ENCODE peak calls at places on chromosomes 2 and 18, in eight cellular contexts. One of them, this sample, is unnamed.

GRCh38 chr2:145591109-145591809 is 1071.3 kb upstream of the ZEB2 start:
- DNase-seq in activated CD4-positive, alpha-beta T cell treated with anti-CD3 and anti-CD28 coated beads for 1 hour: no peak
- DNase-seq in A549: no peak
- DNase-seq in stimulated activated CD8-positive, alpha-beta memory T cell treated with anti-CD3 and anti-CD28 coated beads, Interleukin-15, amount 100 ng/mL, for 1 hour: no peak
- DNase-seq in neuronal stem cell: no peak
- DNase-seq in hippocampal formation: no peak
- DNase-seq in CD8-positive, alpha-beta memory T cell: no peak
- DNase-seq in activated CD8-positive, alpha-beta memory T cell treated with anti-CD3 and anti-CD28 coated beads for 1 hour: no peak
- DNase-seq in this sample: no peak

GRCh38 chr2:216426166-216426777 is 14.0 kb downstream of the SMARCAL1 start:
- DNase-seq in stimulated activated CD8-positive, alpha-beta memory T cell treated with anti-CD3 and anti-CD28 coated beads, Interleukin-15, amount 100 ng/mL, for 1 hour: no peak
- DNase-seq in A549: no peak
- DNase-seq in CD8-positive, alpha-beta memory T cell: no peak
- DNase-seq in activated CD8-positive, alpha-beta memory T cell treated with anti-CD3 and anti-CD28 coated beads for 1 hour: no peak
- DNase-seq in activated CD4-positive, alpha-beta T cell treated with anti-CD3 and anti-CD28 coated beads for 1 hour: no peak
- DNase-seq in neuronal stem cell: no peak
- DNase-seq in hippocampal formation: no peak
- DNase-seq in this sample: no peak

GRCh38 chr2:13558368-13558767 is 841.6 kb downstream of the TRIB2 start:
- DNase-seq in neuronal stem cell: no peak
- DNase-seq in A549: peak
- DNase-seq in stimulated activated CD8-positive, alpha-beta memory T cell treated with anti-CD3 and anti-CD28 coated beads, Interleukin-15, amount 100 ng/mL, for 1 hour: no peak
- DNase-seq in activated CD4-positive, alpha-beta T cell treated with anti-CD3 and anti-CD28 coated beads for 1 hour: no peak
- DNase-seq in activated CD8-positive, alpha-beta memory T cell treated with anti-CD3 and anti-CD28 coated beads for 1 hour: no peak
- DNase-seq in CD8-positive, alpha-beta memory T cell: no peak
- DNase-seq in hippocampal formation: no peak
- DNase-seq in this sample: no peak

GRCh38 chr18:9779630-9780029 is 71.5 kb downstream of the RAB31 start:
- DNase-seq in stimulated activated CD8-positive, alpha-beta memory T cell treated with anti-CD3 and anti-CD28 coated beads, Interleukin-15, amount 100 ng/mL, for 1 hour: no peak
- DNase-seq in A549: peak
- DNase-seq in CD8-positive, alpha-beta memory T cell: no peak
- DNase-seq in neuronal stem cell: no peak
- DNase-seq in activated CD8-positive, alpha-beta memory T cell treated with anti-CD3 and anti-CD28 coated beads for 1 hour: no peak
- DNase-seq in activated CD4-positive, alpha-beta T cell treated with anti-CD3 and anti-CD28 coated beads for 1 hour: no peak
- DNase-seq in hippocampal formation: no peak
- DNase-seq in this sample: no peak

GRCh38 chr2:109135572-109136185 is 6.7 kb downstream of the SH3RF3 start:
- DNase-seq in activated CD8-positive, alpha-beta memory T cell treated with anti-CD3 and anti-CD28 coated beads for 1 hour: no peak
- DNase-seq in CD8-positive, alpha-beta memory T cell: no peak
- DNase-seq in activated CD4-positive, alpha-beta T cell treated with anti-CD3 and anti-CD28 coated beads for 1 hour: no peak
- DNase-seq in stimulated activated CD8-positive, alpha-beta memory T cell treated with anti-CD3 and anti-CD28 coated beads, Interleukin-15, amount 100 ng/mL, for 1 hour: no peak
- DNase-seq in neuronal stem cell: peak
- DNase-seq in hippocampal formation: peak
- DNase-seq in A549: no peak
- DNase-seq in this sample: no peak

GRCh38 chr18:45255142-45255890 is 360.0 kb upstream of the SLC14A2 start:
- DNase-seq in stimulated activated CD8-positive, alpha-beta memory T cell treated with anti-CD3 and anti-CD28 coated beads, Interleukin-15, amount 100 ng/mL, for 1 hour: no peak
- DNase-seq in hippocampal formation: no peak
- DNase-seq in activated CD4-positive, alpha-beta T cell treated with anti-CD3 and anti-CD28 coated beads for 1 hour: no peak
- DNase-seq in neuronal stem cell: no peak
- DNase-seq in CD8-positive, alpha-beta memory T cell: no peak
- DNase-seq in activated CD8-positive, alpha-beta memory T cell treated with anti-CD3 and anti-CD28 coated beads for 1 hour: no peak
- DNase-seq in A549: no peak
- DNase-seq in this sample: no peak

GRCh38 chr2:30310955-30311354 is 79.6 kb downstream of the LBH start:
- DNase-seq in CD8-positive, alpha-beta memory T cell: no peak
- DNase-seq in activated CD8-positive, alpha-beta memory T cell treated with anti-CD3 and anti-CD28 coated beads for 1 hour: no peak
- DNase-seq in stimulated activated CD8-positive, alpha-beta memory T cell treated with anti-CD3 and anti-CD28 coated beads, Interleukin-15, amount 100 ng/mL, for 1 hour: no peak
- DNase-seq in A549: no peak
- DNase-seq in hippocampal formation: no peak
- DNase-seq in neuronal stem cell: no peak
- DNase-seq in activated CD4-positive, alpha-beta T cell treated with anti-CD3 and anti-CD28 coated beads for 1 hour: no peak
- DNase-seq in this sample: no peak

GRCh38 chr2:234670052-234670451 is 173.2 kb upstream of the ARL4C start:
- DNase-seq in stimulated activated CD8-positive, alpha-beta memory T cell treated with anti-CD3 and anti-CD28 coated beads, Interleukin-15, amount 100 ng/mL, for 1 hour: no peak
- DNase-seq in activated CD8-positive, alpha-beta memory T cell treated with anti-CD3 and anti-CD28 coated beads for 1 hour: no peak
- DNase-seq in A549: no peak
- DNase-seq in neuronal stem cell: no peak
- DNase-seq in CD8-positive, alpha-beta memory T cell: no peak
- DNase-seq in activated CD4-positive, alpha-beta T cell treated with anti-CD3 and anti-CD28 coated beads for 1 hour: no peak
- DNase-seq in hippocampal formation: no peak
- DNase-seq in this sample: no peak

GRCh38 chr2:37412201-37412600 is 67.8 kb downstream of the QPCT start:
- DNase-seq in stimulated activated CD8-positive, alpha-beta memory T cell treated with anti-CD3 and anti-CD28 coated beads, Interleukin-15, amount 100 ng/mL, for 1 hour: no peak
- DNase-seq in hippocampal formation: no peak
- DNase-seq in CD8-positive, alpha-beta memory T cell: no peak
- DNase-seq in A549: no peak
- DNase-seq in activated CD4-positive, alpha-beta T cell treated with anti-CD3 and anti-CD28 coated beads for 1 hour: no peak
- DNase-seq in activated CD8-positive, alpha-beta memory T cell treated with anti-CD3 and anti-CD28 coated beads for 1 hour: no peak
- DNase-seq in neuronal stem cell: no peak
- DNase-seq in this sample: no peak

GRCh38 chr18:26639149-26639548 is 90.8 kb upstream of the KCTD1 start:
- DNase-seq in hippocampal formation: no peak
- DNase-seq in stimulated activated CD8-positive, alpha-beta memory T cell treated with anti-CD3 and anti-CD28 coated beads, Interleukin-15, amount 100 ng/mL, for 1 hour: no peak
- DNase-seq in CD8-positive, alpha-beta memory T cell: no peak
- DNase-seq in activated CD8-positive, alpha-beta memory T cell treated with anti-CD3 and anti-CD28 coated beads for 1 hour: no peak
- DNase-seq in activated CD4-positive, alpha-beta T cell treated with anti-CD3 and anti-CD28 coated beads for 1 hour: no peak
- DNase-seq in A549: no peak
- DNase-seq in neuronal stem cell: no peak
- DNase-seq in this sample: no peak

GRCh38 chr18:45666006-45666405 is 50.7 kb downstream of the SLC14A2 start:
- DNase-seq in hippocampal formation: no peak
- DNase-seq in neuronal stem cell: no peak
- DNase-seq in activated CD4-positive, alpha-beta T cell treated with anti-CD3 and anti-CD28 coated beads for 1 hour: no peak
- DNase-seq in A549: no peak
- DNase-seq in stimulated activated CD8-positive, alpha-beta memory T cell treated with anti-CD3 and anti-CD28 coated beads, Interleukin-15, amount 100 ng/mL, for 1 hour: no peak
- DNase-seq in activated CD8-positive, alpha-beta memory T cell treated with anti-CD3 and anti-CD28 coated beads for 1 hour: no peak
- DNase-seq in CD8-positive, alpha-beta memory T cell: no peak
- DNase-seq in this sample: no peak

GRCh38 chr18:63575680-63576079 is 11.5 kb upstream of the SERPINB13 start:
- DNase-seq in hippocampal formation: no peak
- DNase-seq in activated CD4-positive, alpha-beta T cell treated with anti-CD3 and anti-CD28 coated beads for 1 hour: no peak
- DNase-seq in stimulated activated CD8-positive, alpha-beta memory T cell treated with anti-CD3 and anti-CD28 coated beads, Interleukin-15, amount 100 ng/mL, for 1 hour: no peak
- DNase-seq in CD8-positive, alpha-beta memory T cell: no peak
- DNase-seq in activated CD8-positive, alpha-beta memory T cell treated with anti-CD3 and anti-CD28 coated beads for 1 hour: no peak
- DNase-seq in A549: no peak
- DNase-seq in neuronal stem cell: no peak
- DNase-seq in this sample: no peak

GRCh38 chr2:166180951-166181812 is 53.4 kb upstream of the SCN1A start:
- DNase-seq in CD8-positive, alpha-beta memory T cell: no peak
- DNase-seq in hippocampal formation: peak
- DNase-seq in stimulated activated CD8-positive, alpha-beta memory T cell treated with anti-CD3 and anti-CD28 coated beads, Interleukin-15, amount 100 ng/mL, for 1 hour: no peak
- DNase-seq in activated CD8-positive, alpha-beta memory T cell treated with anti-CD3 and anti-CD28 coated beads for 1 hour: no peak
- DNase-seq in neuronal stem cell: peak
- DNase-seq in A549: peak
- DNase-seq in activated CD4-positive, alpha-beta T cell treated with anti-CD3 and anti-CD28 coated beads for 1 hour: no peak
- DNase-seq in this sample: peak

GRCh38 chr2:120551540-120551939 is 184.1 kb upstream of the GLI2 start:
- DNase-seq in hippocampal formation: no peak
- DNase-seq in neuronal stem cell: no peak
- DNase-seq in stimulated activated CD8-positive, alpha-beta memory T cell treated with anti-CD3 and anti-CD28 coated beads, Interleukin-15, amount 100 ng/mL, for 1 hour: no peak
- DNase-seq in activated CD8-positive, alpha-beta memory T cell treated with anti-CD3 and anti-CD28 coated beads for 1 hour: no peak
- DNase-seq in activated CD4-positive, alpha-beta T cell treated with anti-CD3 and anti-CD28 coated beads for 1 hour: no peak
- DNase-seq in A549: no peak
- DNase-seq in CD8-positive, alpha-beta memory T cell: no peak
- DNase-seq in this sample: no peak

GRCh38 chr2:5932556-5933469 is 240.6 kb downstream of the SOX11 start:
- DNase-seq in activated CD4-positive, alpha-beta T cell treated with anti-CD3 and anti-CD28 coated beads for 1 hour: no peak
- DNase-seq in neuronal stem cell: no peak
- DNase-seq in stimulated activated CD8-positive, alpha-beta memory T cell treated with anti-CD3 and anti-CD28 coated beads, Interleukin-15, amount 100 ng/mL, for 1 hour: no peak
- DNase-seq in activated CD8-positive, alpha-beta memory T cell treated with anti-CD3 and anti-CD28 coated beads for 1 hour: no peak
- DNase-seq in A549: no peak
- DNase-seq in CD8-positive, alpha-beta memory T cell: no peak
- DNase-seq in hippocampal formation: peak
- DNase-seq in this sample: no peak

GRCh38 chr2:214577769-214578168 is 166.9 kb downstream of the VWC2L start:
- DNase-seq in A549: no peak
- DNase-seq in hippocampal formation: no peak
- DNase-seq in activated CD4-positive, alpha-beta T cell treated with anti-CD3 and anti-CD28 coated beads for 1 hour: no peak
- DNase-seq in activated CD8-positive, alpha-beta memory T cell treated with anti-CD3 and anti-CD28 coated beads for 1 hour: no peak
- DNase-seq in stimulated activated CD8-positive, alpha-beta memory T cell treated with anti-CD3 and anti-CD28 coated beads, Interleukin-15, amount 100 ng/mL, for 1 hour: no peak
- DNase-seq in CD8-positive, alpha-beta memory T cell: no peak
- DNase-seq in neuronal stem cell: no peak
- DNase-seq in this sample: no peak

GRCh38 chr18:33232318-33232626 is 208.2 kb downstream of the CCDC178 start:
- DNase-seq in activated CD8-positive, alpha-beta memory T cell treated with anti-CD3 and anti-CD28 coated beads for 1 hour: no peak
- DNase-seq in hippocampal formation: no peak
- DNase-seq in neuronal stem cell: no peak
- DNase-seq in activated CD4-positive, alpha-beta T cell treated with anti-CD3 and anti-CD28 coated beads for 1 hour: no peak
- DNase-seq in A549: no peak
- DNase-seq in CD8-positive, alpha-beta memory T cell: no peak
- DNase-seq in stimulated activated CD8-positive, alpha-beta memory T cell treated with anti-CD3 and anti-CD28 coated beads, Interleukin-15, amount 100 ng/mL, for 1 hour: no peak
- DNase-seq in this sample: no peak